ENCODE peak calls at places on chromosomes 16 and 17, in four cellular contexts. V is SK-N-SH, I is fibroblast of lung, U is GM23248. P is an unnamed sample.

GRCh38 chr17:69733171-69734014 is 318.9 kb downstream of the MAP2K6 start:
- DNase-seq in V (no peak), I (peak), U (peak), P (no peak)

GRCh38 chr17:43359469-43360105 is 39.2 kb upstream of the ARL4D start:
- DNase-seq in U (no peak), V (no peak), I (no peak), P (no peak)

GRCh38 chr17:42365136-42365535 is 23.1 kb downstream of the STAT3 start:
- DNase-seq in V (no peak), I (peak), U (peak), P (no peak)

GRCh38 chr16:4090476-4090875 is 25.8 kb downstream of the ADCY9 start:
- DNase-seq in V (no peak), U (peak), I (no peak), P (no peak)

GRCh38 chr16:11345040-11345862 is at the start of gene RMI2:
- DNase-seq in I (peak), U (peak), V (peak), P (peak)

GRCh38 chr16:78353610-78354009 is 254.2 kb downstream of the WWOX start:
- DNase-seq in U (no peak), V (no peak), I (no peak), P (no peak)

GRCh38 chr17:29929006-29929543 is 953 bp downstream of the SSH2 start:
- DNase-seq in V (peak), I (peak), U (peak), P (peak)

GRCh38 chr16:78675312-78675711 is 575.9 kb downstream of the WWOX start:
- DNase-seq in V (no peak), I (peak), U (peak), P (no peak)

GRCh38 chr16:78641463-78641862 is 542.0 kb downstream of the WWOX start:
- DNase-seq in I (no peak), U (no peak), V (no peak), P (peak)

GRCh38 chr17:60729854-60730253 is 52.2 kb downstream of the BCAS3 start:
- DNase-seq in V (no peak), I (peak), U (no peak), P (no peak)

GRCh38 chr17:62705116-62705515 is 77.6 kb downstream of the MRC2 start:
- DNase-seq in I (peak), V (no peak), U (no peak), P (peak)

GRCh38 chr17:50266384-50267073 is 7.7 kb upstream of the TMEM92 start:
- DNase-seq in V (peak), U (peak), I (peak), P (no peak)

GRCh38 chr17:79981661-79982101 is 54.0 kb downstream of the TBC1D16 start:
- DNase-seq in I (no peak), U (no peak), V (peak), P (peak)

GRCh38 chr17:29115906-29116651 is 64.1 kb downstream of the MYO18A start:
- DNase-seq in V (peak), U (peak), I (peak), P (peak)

GRCh38 chr17:50781167-50781566 is 13.8 kb upstream of the ANKRD40CL start:
- DNase-seq in U (peak), V (no peak), I (no peak), P (no peak)

GRCh38 chr16:79165541-79165940 is 435.0 kb downstream of the MAF start:
- DNase-seq in I (no peak), U (no peak), V (no peak), P (no peak)

GRCh38 chr16:71622088-71622487 is 3.9 kb upstream of the MARVELD3 start:
- DNase-seq in U (no peak), I (no peak), V (no peak), P (no peak)

GRCh38 chr17:5870231-5870953 is 199.8 kb upstream of the WSCD1 start:
- DNase-seq in U (no peak), I (no peak), V (no peak), P (no peak)

GRCh38 chr17:14790518-14790917 is 474.6 kb downstream of the PMP22 start:
- DNase-seq in U (peak), I (no peak), V (no peak), P (peak)

GRCh38 chr17:76674600-76674999 is 31.0 kb upstream of the ST6GALNAC1 start:
- DNase-seq in I (no peak), V (peak), U (no peak), P (no peak)

DNA sequence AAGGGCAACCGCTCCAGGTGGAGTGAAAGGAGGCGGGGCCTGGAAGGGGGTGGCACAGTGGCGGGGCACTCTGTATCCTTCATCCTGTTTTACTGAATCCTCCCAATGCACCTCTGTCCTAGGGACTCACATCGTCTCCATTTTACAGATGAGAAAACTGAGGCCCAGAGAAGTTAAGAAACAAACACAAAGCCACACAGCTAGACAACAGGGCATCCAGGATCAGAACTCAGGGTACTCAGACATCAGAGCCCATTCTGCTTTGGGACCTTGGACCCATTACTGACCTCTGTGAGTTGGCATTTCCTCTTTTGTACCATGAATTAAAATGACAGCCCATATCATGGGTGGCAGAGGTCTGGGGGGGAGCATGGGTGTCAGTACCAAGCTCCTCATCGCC is 129.2 kb downstream of the CPPED1 start:
- DNase-seq in V (no peak), U (no peak), I (no peak), P (no peak)
- H2AFZ ChIP-seq in V (no peak), U (no peak), I (no peak), P (no peak)

GRCh38 chr17:2050246-2050866 is 4.5 kb upstream of the HIC1 start:
- DNase-seq in I (peak), U (peak), V (peak), P (peak)
- H2AFZ ChIP-seq in I (no peak), U (no peak), V (no peak), P (no peak)

GRCh38 chr17:20103454-20104448 is 94.6 kb downstream of the SPECC1 start:
- DNase-seq in I (no peak), V (peak), U (no peak), P (no peak)
- H2AFZ ChIP-seq in I (no peak), V (no peak), U (no peak), P (peak)

DNA sequence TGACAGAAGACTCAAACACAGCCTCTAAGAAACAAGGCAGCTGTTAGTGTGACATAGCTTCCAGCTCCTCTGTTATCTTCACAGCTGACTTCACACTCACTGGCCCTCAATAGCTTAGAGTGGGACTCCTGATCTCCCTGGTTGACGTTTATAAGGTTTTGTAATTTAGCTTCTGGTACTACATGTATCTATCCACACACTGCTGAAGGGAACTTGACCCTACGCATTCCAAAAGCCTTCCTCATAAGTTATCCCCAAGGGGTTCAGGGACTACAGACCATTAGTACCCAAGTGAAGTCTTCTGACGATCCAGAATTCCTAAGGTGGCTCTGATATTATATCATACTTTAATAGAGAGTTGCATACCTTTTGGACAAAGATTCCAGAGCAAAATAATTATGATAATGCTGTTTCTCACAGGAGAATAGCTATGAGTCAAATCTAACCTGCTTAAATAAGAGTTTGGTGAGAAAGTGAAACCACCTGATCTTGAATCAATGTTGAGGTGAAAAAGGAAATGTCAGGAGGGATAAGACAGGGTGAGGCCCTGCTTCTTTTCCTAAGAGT is 14.5 kb downstream of the ACACA start:
- DNase-seq in I (peak), V (no peak), U (peak), P (peak)
- H2AFZ ChIP-seq in I (no peak), V (no peak), U (no peak), P (no peak)

DNA sequence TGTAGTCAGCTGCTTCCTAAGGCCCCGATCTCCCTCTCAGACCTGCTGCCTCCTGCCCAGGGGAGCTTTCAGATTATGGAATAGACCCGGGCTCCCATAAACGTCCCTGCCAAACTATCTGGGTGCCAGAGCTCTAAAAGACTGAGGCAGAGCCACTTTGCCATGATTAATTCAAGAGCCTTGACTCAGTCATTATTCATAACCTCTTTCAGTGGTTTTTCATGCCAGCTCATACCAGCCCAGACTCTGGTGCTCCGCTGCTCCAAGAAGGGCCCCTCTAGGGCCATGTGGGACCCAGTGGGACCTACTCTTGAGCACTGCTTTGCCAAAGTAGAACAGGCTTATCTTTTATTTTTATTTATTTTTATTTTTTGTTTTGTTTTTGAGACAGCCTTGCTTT is 23.9 kb downstream of the DNAI2 start:
- DNase-seq in I (peak), V (no peak), U (peak), P (no peak)
- H2AFZ ChIP-seq in I (no peak), V (no peak), U (no peak), P (no peak)

DNA sequence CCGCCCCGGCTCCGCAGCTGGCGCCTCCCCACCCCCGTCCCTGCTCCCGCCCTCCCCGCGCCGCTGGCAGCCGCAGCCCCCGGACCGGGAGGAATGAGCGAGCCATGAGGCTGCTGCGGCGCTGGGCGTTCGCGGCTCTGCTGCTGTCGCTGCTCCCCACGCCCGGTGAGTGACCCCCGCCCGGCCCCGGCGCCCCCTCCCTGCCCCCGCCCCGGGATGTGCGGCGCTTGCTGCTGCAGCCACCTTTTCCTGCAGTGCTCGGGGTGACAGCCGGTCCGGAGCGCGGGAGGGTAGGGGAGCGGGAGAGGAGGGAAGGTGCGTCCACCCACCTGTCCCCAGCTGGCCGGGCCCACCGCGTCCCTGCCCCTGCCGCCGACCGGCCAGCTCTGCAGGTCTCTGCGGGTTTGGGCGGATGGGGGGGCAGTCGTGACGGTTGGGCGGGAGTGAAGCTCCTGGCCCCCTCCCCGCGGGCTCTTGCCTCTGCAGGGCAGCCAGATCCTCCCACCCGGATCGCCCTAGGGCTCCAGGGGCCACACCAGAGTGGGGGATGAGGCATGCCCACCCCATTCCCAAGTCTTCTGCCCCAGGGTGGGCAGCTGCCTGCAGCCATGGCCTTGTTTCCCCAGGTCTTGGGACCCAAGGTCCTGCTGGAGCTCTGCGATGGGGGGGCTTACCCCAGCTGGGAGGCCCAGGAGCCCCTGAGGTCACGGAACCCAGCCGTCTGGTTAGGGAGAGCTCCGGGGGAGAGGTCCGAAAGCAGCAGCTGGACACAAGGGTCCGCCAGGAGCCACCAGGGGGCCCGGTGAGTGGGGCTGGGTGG is 518 bp downstream of the ADAM11 start:
- DNase-seq in I (no peak), U (peak), V (peak), P (peak)
- H2AFZ ChIP-seq in I (no peak), U (no peak), V (no peak), P (peak)